ENCODE peak calls at places on chromosome 4, in ten cellular contexts. C is stimulated activated CD4-positive, alpha-beta T cell treated with anti-CD3 and anti-CD28 coated beads, Interleukin-2, amount 100 ng/mL, for 48 hours; B is posterior cingulate gyrus; L is upper lobe of left lung; H is Caki2; W is activated CD4-positive, alpha-beta T cell treated with anti-CD3 and anti-CD28 coated beads, Interleukin-2, amount 50 U/mL, for 4 hours; N is spleen; R is NCI-H146; Q is NCI-H82; V is occipital lobe. O is an unnamed sample.

GRCh38 chr4:55617587-55618197 is 18.4 kb downstream of the NMU start:
- DNase-seq in C (no peak), B (no peak), L (no peak), H (no peak), W (no peak), N (no peak), R (no peak), Q (no peak), V (no peak), O (no peak)

GRCh38 chr4:76783836-76784235 is 114.1 kb downstream of the SOWAHB start:
- DNase-seq in C (no peak), B (no peak), L (no peak), H (no peak), W (no peak), N (no peak), R (no peak), Q (no peak), V (no peak), O (no peak)

GRCh38 chr4:168645933-168646768 is 149.3 kb downstream of the PALLD start:
- DNase-seq in C (no peak), B (no peak), L (no peak), H (no peak), W (no peak), N (no peak), R (no peak), Q (peak), V (no peak), O (peak)

GRCh38 chr4:101191302-101192098 is 155.8 kb downstream of the PPP3CA start:
- DNase-seq in C (no peak), B (peak), L (peak), H (no peak), W (no peak), N (peak), R (peak), Q (peak), V (peak), O (peak)

GRCh38 chr4:140242357-140243284 is 88.6 kb upstream of the MAML3 start:
- DNase-seq in C (no peak), B (no peak), L (peak), H (no peak), W (no peak), N (no peak), R (no peak), Q (no peak), V (no peak), O (peak)

GRCh38 chr4:158239196-158239595 is 28.9 kb downstream of the TMEM144 start:
- DNase-seq in C (no peak), B (no peak), L (no peak), H (no peak), W (no peak), N (no peak), R (no peak), Q (peak), V (no peak), O (no peak)

GRCh38 chr4:14218641-14219040 is 591.1 kb upstream of the BOD1L1 start:
- DNase-seq in C (no peak), B (peak), L (no peak), H (no peak), W (no peak), N (no peak), R (peak), Q (peak), V (peak), O (no peak)

GRCh38 chr4:168690199-168690598 is 193.3 kb downstream of the PALLD start:
- DNase-seq in C (no peak), B (no peak), L (no peak), H (no peak), W (no peak), N (no peak), R (no peak), Q (no peak), V (no peak), O (no peak)

GRCh38 chr4:6048537-6048936 is 30.3 kb upstream of the C4orf50 start:
- DNase-seq in C (no peak), B (no peak), L (no peak), H (no peak), W (no peak), N (no peak), R (no peak), Q (no peak), V (no peak), O (no peak)

GRCh38 chr4:148849581-148849980 is 407.4 kb upstream of the NR3C2 start:
- DNase-seq in C (no peak), B (no peak), L (no peak), H (no peak), W (no peak), N (no peak), R (no peak), Q (peak), V (no peak), O (no peak)

GRCh38 chr4:18138076-18138665 is 116.6 kb upstream of the LCORL start:
- DNase-seq in C (no peak), B (no peak), L (no peak), H (no peak), W (no peak), N (no peak), R (no peak), Q (no peak), V (no peak), O (no peak)

GRCh38 chr4:159455675-159456235 is 352.9 kb downstream of the RAPGEF2 start:
- DNase-seq in C (no peak), B (no peak), L (no peak), H (peak), W (no peak), N (no peak), R (peak), Q (peak), V (no peak), O (peak)

GRCh38 chr4:112290341-112290740 is 4.6 kb upstream of the TIFA start:
- DNase-seq in C (no peak), B (no peak), L (no peak), H (no peak), W (no peak), N (no peak), R (no peak), Q (no peak), V (no peak), O (no peak)

GRCh38 chr4:109631709-109632108 is 71.5 kb downstream of the CASP6 start:
- DNase-seq in C (no peak), B (no peak), L (no peak), H (no peak), W (no peak), N (no peak), R (peak), Q (peak), V (no peak), O (peak)

GRCh38 chr4:109890076-109890475 is 22.6 kb upstream of the EGF start:
- DNase-seq in C (no peak), B (no peak), L (no peak), H (no peak), W (no peak), N (no peak), R (no peak), Q (no peak), V (no peak), O (no peak)

GRCh38 chr4:10396181-10396580 is 61.0 kb downstream of the ZNF518B start:
- DNase-seq in C (no peak), B (no peak), L (no peak), H (no peak), W (no peak), N (no peak), R (no peak), Q (no peak), V (no peak), O (no peak)

GRCh38 chr4:87525636-87526035 is 3.5 kb downstream of the SPARCL1 start:
- DNase-seq in C (no peak), B (no peak), L (no peak), H (no peak), W (no peak), N (no peak), R (no peak), Q (peak), V (no peak), O (peak)

GRCh38 chr4:102564399-102564921 is 63.3 kb downstream of the NFKB1 start:
- DNase-seq in C (no peak), B (no peak), L (peak), H (peak), W (no peak), N (no peak), R (no peak), Q (no peak), V (no peak), O (no peak)

GRCh38 chr4:114034189-114034588 is 54.7 kb upstream of the ARSJ start:
- DNase-seq in C (no peak), B (no peak), L (no peak), H (no peak), W (no peak), N (no peak), R (no peak), Q (no peak), V (no peak), O (no peak)

GRCh38 chr4:61336911-61337310 is 136.8 kb downstream of the ADGRL3 start:
- DNase-seq in C (no peak), B (no peak), L (no peak), H (no peak), W (no peak), N (no peak), R (peak), Q (no peak), V (no peak), O (peak)

GRCh38 chr4:54971474-54971950 is 153.9 kb downstream of the KDR start:
- DNase-seq in C (no peak), B (no peak), L (no peak), H (peak), W (no peak), N (no peak), R (peak), Q (peak), V (no peak), O (peak)

GRCh38 chr4:153217440-153217839 is 13.2 kb downstream of the TRIM2 start:
- DNase-seq in C (no peak), B (no peak), L (no peak), H (peak), W (no peak), N (no peak), R (no peak), Q (no peak), V (no peak), O (no peak)

GRCh38 chr4:139077567-139078355 is 62.2 kb downstream of the NOCT start:
- DNase-seq in C (no peak), B (no peak), L (no peak), H (no peak), W (no peak), N (no peak), R (no peak), Q (no peak), V (no peak), O (no peak)

GRCh38 chr4:124936427-124936826 is 223.9 kb upstream of the ANKRD50 start:
- DNase-seq in C (no peak), B (no peak), L (peak), H (no peak), W (no peak), N (no peak), R (no peak), Q (no peak), V (no peak), O (peak)

O was measured in NCI-H1092 treated with DMSO at 0.1 percent for 48 hours.